ENCODE peak calls at places on chromosomes 7 and 10, in nine cellular contexts. One of them, this sample, is unnamed.

GRCh38 chr7:157485361-157485831 is 148.6 kb downstream of the DNAJB6 start:
- DNase-seq in fibroblast of lung: no peak
- DNase-seq in sigmoid colon: peak; percentile 56
- DNase-seq in GM10248: no peak
- DNase-seq in Panc1: no peak
- DNase-seq in lower lobe of right lung: no peak
- DNase-seq in neural progenitor cell: no peak
- DNase-seq in epithelial cell of esophagus: no peak
- DNase-seq in GM23338: no peak
- DNase-seq in this sample: no peak

GRCh38 chr10:47331491-47331890 is 9.2 kb downstream of the GDF2 start:
- DNase-seq in fibroblast of lung: no peak
- DNase-seq in sigmoid colon: peak; percentile 43
- DNase-seq in GM10248: no peak
- DNase-seq in Panc1: no peak
- DNase-seq in lower lobe of right lung: no peak
- DNase-seq in neural progenitor cell: no peak
- DNase-seq in epithelial cell of esophagus: no peak
- DNase-seq in GM23338: no peak
- DNase-seq in this sample: no peak

GRCh38 chr7:42858570-42858969 is 53.3 kb downstream of the C7orf25 start:
- DNase-seq in fibroblast of lung: no peak
- DNase-seq in sigmoid colon: no peak
- DNase-seq in GM10248: no peak
- DNase-seq in Panc1: no peak
- DNase-seq in lower lobe of right lung: no peak
- DNase-seq in neural progenitor cell: no peak
- DNase-seq in epithelial cell of esophagus: peak; percentile 67
- DNase-seq in GM23338: no peak
- DNase-seq in this sample: no peak

GRCh38 chr7:10577866-10578374 is 395.8 kb upstream of the PHF14 start:
- DNase-seq in fibroblast of lung: no peak
- DNase-seq in sigmoid colon: no peak
- DNase-seq in GM10248: no peak
- DNase-seq in Panc1: no peak
- DNase-seq in lower lobe of right lung: no peak
- DNase-seq in neural progenitor cell: no peak
- DNase-seq in epithelial cell of esophagus: no peak
- DNase-seq in GM23338: no peak
- DNase-seq in this sample: no peak

GRCh38 chr7:100369105-100369504 is 4.2 kb upstream of the PILRA start:
- DNase-seq in fibroblast of lung: no peak
- DNase-seq in sigmoid colon: peak; percentile 83
- DNase-seq in GM10248: peak; percentile 82
- DNase-seq in Panc1: no peak
- DNase-seq in lower lobe of right lung: peak; percentile 89
- DNase-seq in neural progenitor cell: no peak
- DNase-seq in epithelial cell of esophagus: no peak
- DNase-seq in GM23338: no peak
- DNase-seq in this sample: no peak

GRCh38 chr10:43114031-43114742 is 24.1 kb upstream of the CSGALNACT2 start:
- DNase-seq in fibroblast of lung: no peak
- DNase-seq in sigmoid colon: no peak
- DNase-seq in GM10248: no peak
- DNase-seq in Panc1: no peak
- DNase-seq in lower lobe of right lung: no peak
- DNase-seq in neural progenitor cell: no peak
- DNase-seq in epithelial cell of esophagus: no peak
- DNase-seq in GM23338: no peak
- DNase-seq in this sample: no peak

GRCh38 chr10:91190876-91191580 is 29.4 kb upstream of the PCGF5 start:
- DNase-seq in fibroblast of lung: peak; percentile 16
- DNase-seq in sigmoid colon: no peak
- DNase-seq in GM10248: no peak
- DNase-seq in Panc1: no peak
- DNase-seq in lower lobe of right lung: no peak
- DNase-seq in neural progenitor cell: no peak
- DNase-seq in epithelial cell of esophagus: peak; percentile 7
- DNase-seq in GM23338: no peak
- DNase-seq in this sample: no peak

GRCh38 chr10:11058965-11059364 is 41.3 kb downstream of the CELF2 start:
- DNase-seq in fibroblast of lung: peak; percentile 80
- DNase-seq in sigmoid colon: no peak
- DNase-seq in GM10248: no peak
- DNase-seq in Panc1: no peak
- DNase-seq in lower lobe of right lung: no peak
- DNase-seq in neural progenitor cell: no peak
- DNase-seq in epithelial cell of esophagus: peak; percentile 79
- DNase-seq in GM23338: no peak
- DNase-seq in this sample: no peak

GRCh38 chr7:81430761-81431160 is 339.1 kb downstream of the HGF start:
- DNase-seq in fibroblast of lung: no peak
- DNase-seq in sigmoid colon: no peak
- DNase-seq in GM10248: no peak
- DNase-seq in Panc1: no peak
- DNase-seq in lower lobe of right lung: no peak
- DNase-seq in neural progenitor cell: no peak
- DNase-seq in epithelial cell of esophagus: no peak
- DNase-seq in GM23338: no peak
- DNase-seq in this sample: no peak

GRCh38 chr10:102302611-102303010 is 57.3 kb downstream of the GBF1 start:
- DNase-seq in fibroblast of lung: peak; percentile 42
- DNase-seq in sigmoid colon: no peak
- DNase-seq in GM10248: no peak
- DNase-seq in Panc1: no peak
- DNase-seq in lower lobe of right lung: no peak
- DNase-seq in neural progenitor cell: no peak
- DNase-seq in epithelial cell of esophagus: no peak
- DNase-seq in GM23338: no peak
- DNase-seq in this sample: no peak

DNA sequence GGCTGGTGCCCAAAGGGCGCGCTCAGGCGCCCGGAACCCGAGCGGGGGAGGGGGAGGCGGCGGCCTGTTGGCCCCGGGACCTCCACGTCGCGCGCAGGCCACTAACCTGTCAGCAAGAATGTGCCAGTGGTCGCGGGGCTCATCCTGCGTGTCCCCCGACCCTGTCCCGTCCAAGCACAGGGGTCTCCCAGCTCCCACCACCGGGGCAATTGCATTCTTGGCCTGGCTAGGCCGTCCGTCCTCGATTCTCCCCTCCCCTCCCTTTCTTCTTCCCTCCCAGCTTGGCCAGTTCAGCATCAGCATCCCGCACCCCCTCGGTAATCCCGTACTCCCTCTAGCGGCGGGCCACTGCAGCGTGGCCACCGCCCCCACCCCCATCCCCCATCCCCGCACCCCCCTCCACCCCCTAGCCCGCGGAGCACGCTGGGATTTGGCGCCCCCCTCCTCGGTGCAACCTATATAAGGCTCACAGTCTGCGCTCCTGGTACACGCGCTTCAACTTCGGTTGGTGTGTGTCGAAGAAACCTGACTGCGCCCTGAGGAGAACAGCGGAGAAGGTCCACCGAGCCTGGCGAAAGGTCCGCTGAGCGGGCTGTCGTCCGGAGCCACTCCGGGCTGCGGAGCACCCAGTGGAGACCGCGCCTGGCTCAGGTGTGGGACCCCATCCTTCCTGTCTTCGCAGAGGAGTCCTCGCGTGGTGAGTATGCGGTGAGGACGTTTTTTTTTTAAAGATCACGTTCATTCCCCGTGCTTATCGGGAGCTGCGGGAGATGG is at the start of gene SGCE:
- DNase-seq in fibroblast of lung: peak; percentile 85
- DNase-seq in sigmoid colon: peak; percentile 92
- DNase-seq in GM10248: peak; percentile 64
- DNase-seq in Panc1: no peak
- DNase-seq in lower lobe of right lung: peak; percentile 72
- DNase-seq in neural progenitor cell: peak; percentile 88
- DNase-seq in epithelial cell of esophagus: peak; percentile 79
- DNase-seq in GM23338: peak; percentile 89
- DNase-seq in this sample: peak; percentile 83
- TF ChIP-seq CTCF in fibroblast of lung: peak; percentile 23
- TF ChIP-seq CTCF in sigmoid colon: no peak
- TF ChIP-seq CTCF in GM10248: peak; percentile 51
- TF ChIP-seq CTCF in Panc1: peak; percentile 74
- TF ChIP-seq CTCF in lower lobe of right lung: peak; percentile 51
- TF ChIP-seq CTCF in neural progenitor cell: peak; percentile 65
- TF ChIP-seq CTCF in epithelial cell of esophagus: peak; percentile 55
- TF ChIP-seq CTCF in GM23338: peak; percentile 72
- TF ChIP-seq CTCF in this sample: peak; percentile 72

GRCh38 chr7:102464577-102465280 is at the start of the genes ALKBH4 and LRWD1:
- DNase-seq in fibroblast of lung: peak; percentile 87
- DNase-seq in sigmoid colon: peak; percentile 96
- DNase-seq in GM10248: peak; percentile 100
- DNase-seq in Panc1: no peak
- DNase-seq in lower lobe of right lung: peak; percentile 98
- DNase-seq in neural progenitor cell: peak; percentile 96
- DNase-seq in epithelial cell of esophagus: peak; percentile 91
- DNase-seq in GM23338: peak; percentile 90
- DNase-seq in this sample: peak; percentile 93
- TF ChIP-seq CTCF in fibroblast of lung: no peak
- TF ChIP-seq CTCF in sigmoid colon: peak; percentile 8
- TF ChIP-seq CTCF in GM10248: peak; percentile 12
- TF ChIP-seq CTCF in Panc1: no peak
- TF ChIP-seq CTCF in lower lobe of right lung: peak; percentile 17
- TF ChIP-seq CTCF in neural progenitor cell: peak; percentile 33
- TF ChIP-seq CTCF in epithelial cell of esophagus: no peak
- TF ChIP-seq CTCF in GM23338: peak; percentile 12
- TF ChIP-seq CTCF in this sample: peak; percentile 19

GRCh38 chr7:54663186-54663585 is 95.8 kb downstream of the SEC61G start:
- DNase-seq in fibroblast of lung: no peak
- DNase-seq in sigmoid colon: no peak
- DNase-seq in GM10248: no peak
- DNase-seq in Panc1: no peak
- DNase-seq in lower lobe of right lung: no peak
- DNase-seq in neural progenitor cell: no peak
- DNase-seq in epithelial cell of esophagus: no peak
- DNase-seq in GM23338: no peak
- DNase-seq in this sample: no peak

GRCh38 chr7:54663603-54664234 is 95.3 kb downstream of the SEC61G start:
- DNase-seq in fibroblast of lung: no peak
- DNase-seq in sigmoid colon: no peak
- DNase-seq in GM10248: no peak
- DNase-seq in Panc1: no peak
- DNase-seq in lower lobe of right lung: no peak
- DNase-seq in neural progenitor cell: no peak
- DNase-seq in epithelial cell of esophagus: no peak
- DNase-seq in GM23338: no peak
- DNase-seq in this sample: peak; percentile 5

GRCh38 chr7:54662701-54663100 is 96.3 kb downstream of the SEC61G start:
- DNase-seq in fibroblast of lung: no peak
- DNase-seq in sigmoid colon: no peak
- DNase-seq in GM10248: no peak
- DNase-seq in Panc1: no peak
- DNase-seq in lower lobe of right lung: no peak
- DNase-seq in neural progenitor cell: no peak
- DNase-seq in epithelial cell of esophagus: no peak
- DNase-seq in GM23338: no peak
- DNase-seq in this sample: no peak

DNA sequence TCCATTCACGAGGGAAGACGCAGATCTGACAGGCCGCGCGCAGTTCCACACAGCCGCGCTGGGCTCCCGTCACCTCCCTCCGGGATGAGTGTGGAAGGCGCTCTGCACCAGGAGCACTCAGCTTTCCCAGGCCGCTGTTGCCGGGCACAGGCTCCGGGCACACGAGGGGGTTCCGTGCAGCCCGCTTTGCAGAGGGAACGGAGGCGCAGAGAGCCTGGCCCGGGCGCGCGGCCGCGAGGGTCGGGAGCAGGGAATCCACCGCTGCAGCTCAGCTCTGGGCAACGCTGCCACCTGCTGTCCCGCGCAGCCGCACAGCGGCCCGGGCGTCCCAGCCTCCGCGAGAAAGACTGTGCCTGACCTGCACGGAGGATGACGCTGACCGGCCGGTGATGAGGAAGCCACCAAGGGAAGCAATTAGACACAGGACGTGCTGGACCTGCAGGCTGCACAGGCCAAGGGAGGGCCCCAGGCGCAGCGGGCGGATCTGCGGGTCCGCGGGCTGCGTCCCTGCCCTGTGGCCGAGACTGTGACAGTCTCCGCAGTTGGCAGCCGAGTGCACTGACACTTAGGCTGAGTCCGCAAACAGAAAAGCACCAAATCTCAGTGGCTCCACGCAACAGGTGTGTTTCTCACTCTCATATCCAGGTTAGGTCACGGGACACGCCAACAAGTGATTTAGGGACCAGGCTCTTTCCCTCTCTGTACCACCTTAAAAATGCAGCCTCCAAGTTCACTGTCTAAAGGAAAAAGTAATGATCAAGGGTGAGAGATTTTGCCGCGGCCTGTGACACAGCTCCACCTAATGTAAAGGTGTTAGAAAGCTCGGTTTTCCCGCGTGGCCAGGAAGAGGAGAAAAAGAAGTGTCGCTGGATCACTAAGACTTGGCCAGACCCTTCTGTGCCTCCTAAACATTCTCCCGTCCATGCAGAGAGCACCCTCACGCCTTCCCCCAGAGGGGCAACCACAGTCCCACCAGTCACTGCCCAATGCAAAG is 94.5 kb downstream of the SEC61G start:
- DNase-seq in fibroblast of lung: no peak
- DNase-seq in sigmoid colon: no peak
- DNase-seq in GM10248: peak; percentile 54
- DNase-seq in Panc1: no peak
- DNase-seq in lower lobe of right lung: no peak
- DNase-seq in neural progenitor cell: peak; percentile 88
- DNase-seq in epithelial cell of esophagus: peak; percentile 74
- DNase-seq in GM23338: peak; percentile 87
- DNase-seq in this sample: peak; percentile 83
- TF ChIP-seq CTCF in fibroblast of lung: no peak
- TF ChIP-seq CTCF in sigmoid colon: peak; percentile 25
- TF ChIP-seq CTCF in GM10248: peak; percentile 64
- TF ChIP-seq CTCF in Panc1: peak; percentile 91
- TF ChIP-seq CTCF in lower lobe of right lung: peak; percentile 29
- TF ChIP-seq CTCF in neural progenitor cell: peak; percentile 63
- TF ChIP-seq CTCF in epithelial cell of esophagus: peak; percentile 53
- TF ChIP-seq CTCF in GM23338: peak; percentile 79
- TF ChIP-seq CTCF in this sample: no peak

GRCh38 chr10:93095225-93095624 is 21.5 kb downstream of the CYP26A1 start:
- DNase-seq in fibroblast of lung: no peak
- DNase-seq in sigmoid colon: no peak
- DNase-seq in GM10248: no peak
- DNase-seq in Panc1: no peak
- DNase-seq in lower lobe of right lung: no peak
- DNase-seq in neural progenitor cell: peak; percentile 41
- DNase-seq in epithelial cell of esophagus: no peak
- DNase-seq in GM23338: peak; percentile 35
- DNase-seq in this sample: no peak
- TF ChIP-seq CTCF in fibroblast of lung: no peak
- TF ChIP-seq CTCF in sigmoid colon: no peak
- TF ChIP-seq CTCF in GM10248: no peak
- TF ChIP-seq CTCF in Panc1: no peak
- TF ChIP-seq CTCF in lower lobe of right lung: no peak
- TF ChIP-seq CTCF in neural progenitor cell: peak; percentile 38
- TF ChIP-seq CTCF in epithelial cell of esophagus: no peak
- TF ChIP-seq CTCF in GM23338: peak; percentile 62
- TF ChIP-seq CTCF in this sample: no peak

DNA sequence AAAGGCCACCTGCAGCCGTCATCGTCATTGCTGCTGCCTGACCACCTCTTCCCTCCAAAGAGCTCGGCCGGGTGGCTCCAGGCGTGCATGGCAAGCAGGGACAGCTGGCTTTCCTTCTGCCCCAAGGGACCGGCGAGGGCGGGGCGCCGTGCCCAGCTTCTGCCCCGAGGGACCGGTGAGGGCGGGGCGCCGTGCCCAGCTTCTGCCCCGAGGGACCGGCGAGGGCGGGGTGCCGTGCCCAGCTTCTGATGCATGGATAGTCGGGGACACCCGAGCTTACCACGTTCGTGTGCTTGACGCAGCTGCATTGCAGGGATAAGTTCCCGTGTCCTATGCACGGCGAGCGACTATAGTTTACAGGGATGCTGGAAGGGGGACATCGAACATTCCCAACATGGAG is 27.0 kb downstream of the CFAP46 start:
- DNase-seq in fibroblast of lung: no peak
- DNase-seq in sigmoid colon: peak; percentile 49
- DNase-seq in GM10248: no peak
- DNase-seq in Panc1: no peak
- DNase-seq in lower lobe of right lung: no peak
- DNase-seq in neural progenitor cell: no peak
- DNase-seq in epithelial cell of esophagus: no peak
- DNase-seq in GM23338: no peak
- DNase-seq in this sample: no peak
- TF ChIP-seq CTCF in fibroblast of lung: no peak
- TF ChIP-seq CTCF in sigmoid colon: no peak
- TF ChIP-seq CTCF in GM10248: no peak
- TF ChIP-seq CTCF in Panc1: no peak
- TF ChIP-seq CTCF in lower lobe of right lung: no peak
- TF ChIP-seq CTCF in neural progenitor cell: no peak
- TF ChIP-seq CTCF in epithelial cell of esophagus: no peak
- TF ChIP-seq CTCF in GM23338: no peak
- TF ChIP-seq CTCF in this sample: no peak